ENCODE peak calls at places on chromosome 13, in six cellular contexts. One of them, this sample, is unnamed.

GRCh38 chr13:42990147-42990990 is 1.7 kb downstream of the EPSTI1 start:
- DNase-seq in mucosa of descending colon: no peak
- DNase-seq in endothelial cell: no peak
- DNase-seq in GM12865: peak
- DNase-seq in spleen: no peak
- DNase-seq in heart left ventricle: no peak
- DNase-seq in this sample: no peak

GRCh38 chr13:113666324-113666660 is 727 bp upstream of the GRK1 start:
- DNase-seq in mucosa of descending colon: peak
- DNase-seq in endothelial cell: no peak
- DNase-seq in GM12865: no peak
- DNase-seq in spleen: peak
- DNase-seq in heart left ventricle: no peak
- DNase-seq in this sample: no peak

GRCh38 chr13:47420568-47420967 is 523.7 kb upstream of the HTR2A start:
- DNase-seq in mucosa of descending colon: no peak
- DNase-seq in endothelial cell: no peak
- DNase-seq in GM12865: peak
- DNase-seq in spleen: no peak
- DNase-seq in heart left ventricle: no peak
- DNase-seq in this sample: peak

GRCh38 chr13:105346141-105346766 is 1189.2 kb downstream of the EFNB2 start:
- DNase-seq in mucosa of descending colon: no peak
- DNase-seq in endothelial cell: no peak
- DNase-seq in GM12865: no peak
- DNase-seq in spleen: no peak
- DNase-seq in heart left ventricle: no peak
- DNase-seq in this sample: no peak

GRCh38 chr13:41956272-41956671 is 4.6 kb downstream of the VWA8 start:
- DNase-seq in mucosa of descending colon: no peak
- DNase-seq in endothelial cell: no peak
- DNase-seq in GM12865: no peak
- DNase-seq in spleen: no peak
- DNase-seq in heart left ventricle: no peak
- DNase-seq in this sample: no peak

GRCh38 chr13:91482427-91482826 is 84.0 kb downstream of the GPC5 start:
- DNase-seq in mucosa of descending colon: no peak
- DNase-seq in endothelial cell: no peak
- DNase-seq in GM12865: no peak
- DNase-seq in spleen: no peak
- DNase-seq in heart left ventricle: no peak
- DNase-seq in this sample: no peak

GRCh38 chr13:95296326-95296939 is 4.8 kb downstream of the ABCC4 start:
- DNase-seq in mucosa of descending colon: peak
- DNase-seq in endothelial cell: peak
- DNase-seq in GM12865: peak
- DNase-seq in spleen: no peak
- DNase-seq in heart left ventricle: peak
- DNase-seq in this sample: peak

GRCh38 chr13:109297628-109298027 is 488.8 kb downstream of the IRS2 start:
- DNase-seq in mucosa of descending colon: no peak
- DNase-seq in endothelial cell: no peak
- DNase-seq in GM12865: no peak
- DNase-seq in spleen: no peak
- DNase-seq in heart left ventricle: no peak
- DNase-seq in this sample: no peak

GRCh38 chr13:80059789-80060188 is 281.1 kb downstream of the SPRY2 start:
- DNase-seq in mucosa of descending colon: no peak
- DNase-seq in endothelial cell: no peak
- DNase-seq in GM12865: no peak
- DNase-seq in spleen: no peak
- DNase-seq in heart left ventricle: no peak
- DNase-seq in this sample: no peak

GRCh38 chr13:107866007-107866665 is 349.2 kb downstream of the LIG4 start:
- DNase-seq in mucosa of descending colon: no peak
- DNase-seq in endothelial cell: peak
- DNase-seq in GM12865: no peak
- DNase-seq in spleen: no peak
- DNase-seq in heart left ventricle: no peak
- DNase-seq in this sample: peak

GRCh38 chr13:30910676-30911075 is 4.6 kb downstream of the MEDAG start:
- DNase-seq in mucosa of descending colon: no peak
- DNase-seq in endothelial cell: no peak
- DNase-seq in GM12865: no peak
- DNase-seq in spleen: no peak
- DNase-seq in heart left ventricle: no peak
- DNase-seq in this sample: no peak

GRCh38 chr13:95779522-95779921 is 102.6 kb downstream of the DNAJC3 start:
- DNase-seq in mucosa of descending colon: no peak
- DNase-seq in endothelial cell: no peak
- DNase-seq in GM12865: no peak
- DNase-seq in spleen: no peak
- DNase-seq in heart left ventricle: no peak
- DNase-seq in this sample: no peak

GRCh38 chr13:27583645-27584044 is 36.7 kb downstream of the LNX2 start:
- DNase-seq in mucosa of descending colon: no peak
- DNase-seq in endothelial cell: no peak
- DNase-seq in GM12865: no peak
- DNase-seq in spleen: no peak
- DNase-seq in heart left ventricle: no peak
- DNase-seq in this sample: no peak

GRCh38 chr13:31427151-31427867 is 227.5 kb downstream of the B3GLCT start:
- DNase-seq in mucosa of descending colon: no peak
- DNase-seq in endothelial cell: no peak
- DNase-seq in GM12865: no peak
- DNase-seq in spleen: no peak
- DNase-seq in heart left ventricle: no peak
- DNase-seq in this sample: no peak

GRCh38 chr13:73231456-73231855 is 172.7 kb downstream of the KLF5 start:
- DNase-seq in mucosa of descending colon: no peak
- DNase-seq in endothelial cell: no peak
- DNase-seq in GM12865: no peak
- DNase-seq in spleen: no peak
- DNase-seq in heart left ventricle: no peak
- DNase-seq in this sample: no peak

GRCh38 chr13:91417660-91418325 is 19.4 kb downstream of the GPC5 start:
- DNase-seq in mucosa of descending colon: no peak
- DNase-seq in endothelial cell: no peak
- DNase-seq in GM12865: peak
- DNase-seq in spleen: no peak
- DNase-seq in heart left ventricle: no peak
- DNase-seq in this sample: no peak

GRCh38 chr13:31201341-31202024 is 1.7 kb downstream of the B3GLCT start:
- DNase-seq in mucosa of descending colon: no peak
- DNase-seq in endothelial cell: no peak
- DNase-seq in GM12865: no peak
- DNase-seq in spleen: no peak
- DNase-seq in heart left ventricle: peak
- DNase-seq in this sample: no peak

GRCh38 chr13:26246154-26246553 is 7.8 kb upstream of the CDK8 start:
- DNase-seq in mucosa of descending colon: no peak
- DNase-seq in endothelial cell: no peak
- DNase-seq in GM12865: no peak
- DNase-seq in spleen: no peak
- DNase-seq in heart left ventricle: no peak
- DNase-seq in this sample: no peak

GRCh38 chr13:107117327-107118012 is 549.5 kb upstream of the ARGLU1 start:
- DNase-seq in mucosa of descending colon: no peak
- DNase-seq in endothelial cell: no peak
- DNase-seq in GM12865: no peak
- DNase-seq in spleen: no peak
- DNase-seq in heart left ventricle: no peak
- DNase-seq in this sample: no peak

GRCh38 chr13:105118577-105118976 is 1416.9 kb downstream of the EFNB2 start:
- DNase-seq in mucosa of descending colon: no peak
- DNase-seq in endothelial cell: no peak
- DNase-seq in GM12865: no peak
- DNase-seq in spleen: no peak
- DNase-seq in heart left ventricle: no peak
- DNase-seq in this sample: no peak

GRCh38 chr13:113592571-113592970 is 8.0 kb downstream of the TFDP1 start:
- DNase-seq in mucosa of descending colon: no peak
- DNase-seq in endothelial cell: no peak
- DNase-seq in GM12865: no peak
- DNase-seq in spleen: peak
- DNase-seq in heart left ventricle: no peak
- DNase-seq in this sample: no peak

DNA sequence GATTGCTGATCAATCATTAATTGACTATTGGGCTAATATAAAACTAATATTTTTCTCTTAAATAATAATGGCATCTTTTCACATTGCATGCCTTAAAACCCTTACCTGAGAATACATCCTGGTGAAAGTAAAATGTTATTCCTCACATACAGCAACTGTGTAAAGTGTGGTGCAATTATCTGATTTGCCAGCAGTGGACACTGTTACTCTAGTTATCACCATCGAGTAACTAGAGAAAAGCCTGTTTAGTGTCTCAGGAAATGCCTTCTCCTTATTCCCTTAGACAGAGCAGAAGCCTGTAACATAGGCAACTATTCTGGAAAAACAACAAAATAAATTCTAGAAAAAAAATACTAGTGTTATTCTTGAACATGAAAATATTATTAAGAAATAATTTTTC is 459.8 kb downstream of the FGF14 start:
- DNase-seq in mucosa of descending colon: no peak
- DNase-seq in endothelial cell: peak
- DNase-seq in GM12865: peak
- DNase-seq in spleen: no peak
- DNase-seq in heart left ventricle: peak
- DNase-seq in this sample: peak
- TF ChIP-seq CTCF in mucosa of descending colon: peak
- TF ChIP-seq CTCF in endothelial cell: peak
- TF ChIP-seq CTCF in GM12865: peak
- TF ChIP-seq CTCF in spleen: no peak
- TF ChIP-seq CTCF in heart left ventricle: peak
- TF ChIP-seq CTCF in this sample: peak

GRCh38 chr13:111156421-111156820 is 41.3 kb downstream of the ARHGEF7 start:
- DNase-seq in mucosa of descending colon: no peak
- DNase-seq in endothelial cell: no peak
- DNase-seq in GM12865: no peak
- DNase-seq in spleen: no peak
- DNase-seq in heart left ventricle: no peak
- DNase-seq in this sample: no peak

GRCh38 chr13:111158136-111158805 is 43.2 kb downstream of the ARHGEF7 start:
- DNase-seq in mucosa of descending colon: no peak
- DNase-seq in endothelial cell: no peak
- DNase-seq in GM12865: no peak
- DNase-seq in spleen: no peak
- DNase-seq in heart left ventricle: no peak
- DNase-seq in this sample: no peak

GRCh38 chr13:111153279-111153976 is 38.3 kb downstream of the ARHGEF7 start:
- DNase-seq in mucosa of descending colon: peak
- DNase-seq in endothelial cell: peak
- DNase-seq in GM12865: peak
- DNase-seq in spleen: peak
- DNase-seq in heart left ventricle: peak
- DNase-seq in this sample: peak

GRCh38 chr13:111152836-111153235 is 37.7 kb downstream of the ARHGEF7 start:
- DNase-seq in mucosa of descending colon: peak
- DNase-seq in endothelial cell: no peak
- DNase-seq in GM12865: no peak
- DNase-seq in spleen: no peak
- DNase-seq in heart left ventricle: no peak
- DNase-seq in this sample: no peak

DNA sequence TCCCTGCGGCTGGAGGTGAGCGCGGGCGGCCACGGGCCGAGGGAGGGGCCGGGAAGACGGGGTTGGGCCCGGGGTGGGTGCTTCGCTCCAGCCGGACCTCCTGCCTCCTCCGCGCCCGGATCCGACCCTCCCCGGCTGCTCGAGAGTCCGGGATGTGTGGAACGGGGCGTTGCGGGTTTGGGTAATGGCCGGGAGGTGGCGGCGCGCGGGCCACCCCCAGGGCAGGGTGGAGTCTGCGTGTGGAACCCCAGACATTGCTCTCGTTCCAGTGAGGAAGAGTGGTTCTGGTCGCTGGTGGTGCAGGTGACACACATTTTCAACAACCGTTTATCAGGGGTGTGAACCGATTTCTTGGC is 38.8 kb downstream of the ARHGEF7 start:
- DNase-seq in mucosa of descending colon: no peak
- DNase-seq in endothelial cell: no peak
- DNase-seq in GM12865: no peak
- DNase-seq in spleen: no peak
- DNase-seq in heart left ventricle: no peak
- DNase-seq in this sample: no peak
- TF ChIP-seq CTCF in mucosa of descending colon: no peak
- TF ChIP-seq CTCF in endothelial cell: no peak
- TF ChIP-seq CTCF in GM12865: peak
- TF ChIP-seq CTCF in spleen: peak
- TF ChIP-seq CTCF in heart left ventricle: no peak
- TF ChIP-seq CTCF in this sample: no peak

GRCh38 chr13:51767100-51767499 is 36.9 kb downstream of the DHRS12 start:
- DNase-seq in mucosa of descending colon: no peak
- DNase-seq in endothelial cell: peak
- DNase-seq in GM12865: no peak
- DNase-seq in spleen: no peak
- DNase-seq in heart left ventricle: no peak
- DNase-seq in this sample: no peak
- TF ChIP-seq CTCF in mucosa of descending colon: no peak
- TF ChIP-seq CTCF in endothelial cell: no peak
- TF ChIP-seq CTCF in GM12865: no peak
- TF ChIP-seq CTCF in spleen: no peak
- TF ChIP-seq CTCF in heart left ventricle: no peak
- TF ChIP-seq CTCF in this sample: no peak

DNA sequence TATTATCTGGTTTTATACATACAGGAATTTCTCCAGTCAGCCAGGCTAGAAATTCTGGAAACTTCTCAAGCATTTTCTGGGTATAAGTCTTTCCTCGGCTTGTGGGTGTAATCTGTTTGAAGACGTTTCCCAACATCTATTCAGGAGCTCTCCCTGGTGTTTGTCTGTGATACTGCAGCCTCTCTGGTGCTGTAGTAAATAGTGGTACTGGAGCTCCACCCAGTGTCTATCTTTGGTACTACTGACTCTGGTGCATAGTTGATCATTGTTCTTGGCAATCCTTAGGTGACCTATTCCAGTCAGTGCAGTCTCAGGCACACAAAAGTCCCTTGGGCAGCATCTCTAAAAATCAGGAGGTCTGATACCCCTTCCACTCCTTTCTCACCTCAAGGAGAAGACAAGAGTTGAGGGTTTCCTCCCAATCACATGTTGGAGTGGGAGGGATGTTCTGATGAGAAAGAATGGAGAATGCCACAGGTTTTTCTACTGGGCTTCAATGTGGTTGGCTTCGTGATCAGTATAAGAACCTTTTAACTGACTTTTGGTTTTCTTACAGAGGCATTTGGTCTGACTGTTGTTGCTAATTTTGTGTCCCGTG is 115.5 kb downstream of the CYSLTR2 start:
- DNase-seq in mucosa of descending colon: peak
- DNase-seq in endothelial cell: peak
- DNase-seq in GM12865: peak
- DNase-seq in spleen: no peak
- DNase-seq in heart left ventricle: peak
- DNase-seq in this sample: peak
- TF ChIP-seq CTCF in mucosa of descending colon: peak
- TF ChIP-seq CTCF in endothelial cell: peak
- TF ChIP-seq CTCF in GM12865: peak
- TF ChIP-seq CTCF in spleen: peak
- TF ChIP-seq CTCF in heart left ventricle: peak
- TF ChIP-seq CTCF in this sample: peak